ENCODE peak calls at places on chromosomes 11 and 22, in ten cellular contexts. I is body of pancreas, Z is breast epithelium, H is heart left ventricle, E is uterus, Y is suprapubic skin, K is HepG2, J is right lobe of liver, B is stomach, C is IMR-90. X is an unnamed sample. For H3K4me1, the result is how much of the 10 kb centered on the place peaks cover.

GRCh38 chr11:21866781-21867180 is 326.1 kb upstream of the ANO5 start:
- DNase-seq in J (no peak), H (no peak), Z (no peak), Y (no peak), C (no peak), E (no peak), B (no peak), I (no peak), K (no peak), X (no peak)

GRCh38 chr22:19902245-19902699 is 39.3 kb upstream of the COMT start:
- DNase-seq in K (peak), I (no peak), H (no peak), Y (no peak), C (no peak), Z (no peak), E (no peak), J (no peak), B (no peak), X (no peak)

GRCh38 chr22:32698926-32699619 is 102.4 kb upstream of the TIMP3 start:
- DNase-seq in Y (no peak), J (no peak), H (peak), B (no peak), C (no peak), Z (no peak), K (no peak), I (no peak), E (peak), X (peak)

GRCh38 chr11:116700586-116701220 is 72.1 kb downstream of the BUD13 start:
- DNase-seq in E (no peak), Z (no peak), I (no peak), B (peak), K (no peak), J (no peak), Y (no peak), H (no peak), C (no peak), X (no peak)

GRCh38 chr22:19448076-19448607 is 631 bp upstream of the C22orf39 start:
- DNase-seq in C (peak), Z (no peak), H (no peak), B (peak), E (no peak), Y (no peak), I (peak), J (no peak), K (peak), X (no peak)

GRCh38 chr22:43980996-43981395 is 25.8 kb downstream of the SAMM50 start:
- DNase-seq in E (no peak), K (no peak), Y (peak), I (no peak), H (no peak), Z (no peak), B (no peak), C (no peak), J (no peak), X (no peak)

GRCh38 chr11:116787436-116787785 is 412 bp downstream of the ZPR1 start:
- DNase-seq in Z (no peak), B (no peak), E (no peak), Y (no peak), I (no peak), K (no peak), J (no peak), H (peak), C (peak), X (no peak)

GRCh38 chr11:57513911-57514537 is 1.5 kb downstream of the SLC43A1 start:
- DNase-seq in Z (no peak), E (peak), K (no peak), H (peak), I (peak), Y (peak), B (peak), C (peak), J (peak), X (peak)

GRCh38 chr11:57248780-57249383 is 11.8 kb upstream of the APLNR start:
- DNase-seq in Y (peak), H (peak), E (peak), Z (no peak), B (peak), C (peak), K (peak), I (peak), J (peak), X (peak)

GRCh38 chr11:79940976-79941735 is 500.3 kb upstream of the TENM4 start:
- DNase-seq in J (no peak), E (no peak), B (no peak), I (no peak), K (no peak), H (no peak), Y (no peak), Z (no peak), C (peak), X (no peak)

GRCh38 chr22:20554824-20555223 is 47.4 kb downstream of the MED15 start:
- DNase-seq in H (no peak), C (no peak), B (no peak), J (no peak), I (no peak), K (no peak), E (peak), Z (no peak), Y (no peak), X (no peak)

GRCh38 chr22:39614442-39614841 is 43.9 kb downstream of the CACNA1I start:
- DNase-seq in H (no peak), B (no peak), Z (no peak), E (no peak), I (no peak), Y (no peak), J (no peak), C (no peak), K (no peak), X (no peak)

GRCh38 chr11:70736461-70736860 is 338.1 kb downstream of the CTTN start:
- DNase-seq in C (no peak), H (peak), K (no peak), Y (no peak), Z (no peak), E (no peak), J (no peak), I (no peak), B (no peak), X (no peak)

GRCh38 chr11:10640308-10640707 is 53.2 kb downstream of the IRAG1 start:
- DNase-seq in Z (no peak), Y (no peak), E (no peak), H (no peak), K (no peak), B (no peak), I (no peak), C (no peak), J (no peak), X (no peak)

GRCh38 chr11:3626250-3626960 is 15.4 kb downstream of the ART5 start:
- DNase-seq in K (no peak), E (no peak), C (no peak), B (no peak), I (no peak), Z (no peak), Y (peak), J (peak), H (peak), X (peak)

GRCh38 chr22:48869161-48869560 is 958.5 kb downstream of the BRD1 start:
- DNase-seq in Y (no peak), Z (no peak), K (no peak), B (no peak), H (no peak), I (no peak), C (no peak), E (no peak), J (no peak), X (no peak)

GRCh38 chr11:93494341-93494740 is 48.9 kb downstream of the SMCO4 start:
- DNase-seq in E (no peak), Y (no peak), I (no peak), C (no peak), H (no peak), Z (no peak), K (no peak), B (no peak), J (no peak), X (no peak)

GRCh38 chr11:15937601-15938361 is 418.6 kb downstream of the SOX6 start:
- DNase-seq in H (no peak), K (no peak), B (no peak), C (peak), Z (no peak), I (no peak), Y (no peak), E (no peak), J (no peak), X (no peak)

GRCh38 chr11:59923813-59924212 is 14.4 kb upstream of the OOSP1 start:
- DNase-seq in J (no peak), H (no peak), K (no peak), Y (no peak), I (no peak), Z (no peak), E (no peak), C (no peak), B (no peak), X (no peak)

GRCh38 chr22:37063436-37064420 is 12.2 kb downstream of the KCTD17 start:
- DNase-seq in K (no peak), C (no peak), E (no peak), Y (no peak), B (no peak), I (peak), J (peak), H (peak), Z (no peak), X (no peak)

GRCh38 chr11:47415949-47416472 is 7.6 kb downstream of the SLC39A13 start:
- DNase-seq in J (no peak), B (peak), Z (peak), Y (peak), H (peak), C (peak), K (no peak), I (peak), E (peak), X (peak)
- TF ChIP-seq POLR2A in J (no peak), B (no peak), Z (no peak), Y (no peak), H (no peak), C (no peak), K (no peak), I (peak), E (no peak), X (no peak)

GRCh38 chr22:23823331-23823791 is 15.4 kb downstream of the DERL3 start:
- DNase-seq in K (no peak), J (no peak), B (no peak), Y (no peak), C (no peak), H (peak), E (no peak), Z (no peak), I (no peak), X (no peak)

GRCh38 chr22:23826510-23827350 is 12.1 kb downstream of the DERL3 start:
- DNase-seq in C (peak), Z (no peak), B (no peak), K (no peak), J (no peak), E (no peak), Y (no peak), I (no peak), H (peak), X (no peak)

GRCh38 chr22:23825246-23825905 is 13.4 kb downstream of the DERL3 start:
- DNase-seq in H (no peak), K (no peak), B (no peak), J (no peak), E (no peak), Y (no peak), I (no peak), Z (no peak), C (no peak), X (no peak)

GRCh38 chr22:23822101-23822671 is 16.6 kb downstream of the DERL3 start:
- DNase-seq in Z (no peak), I (no peak), B (no peak), K (no peak), J (no peak), E (no peak), C (no peak), Y (no peak), H (no peak), X (no peak)

DNA sequence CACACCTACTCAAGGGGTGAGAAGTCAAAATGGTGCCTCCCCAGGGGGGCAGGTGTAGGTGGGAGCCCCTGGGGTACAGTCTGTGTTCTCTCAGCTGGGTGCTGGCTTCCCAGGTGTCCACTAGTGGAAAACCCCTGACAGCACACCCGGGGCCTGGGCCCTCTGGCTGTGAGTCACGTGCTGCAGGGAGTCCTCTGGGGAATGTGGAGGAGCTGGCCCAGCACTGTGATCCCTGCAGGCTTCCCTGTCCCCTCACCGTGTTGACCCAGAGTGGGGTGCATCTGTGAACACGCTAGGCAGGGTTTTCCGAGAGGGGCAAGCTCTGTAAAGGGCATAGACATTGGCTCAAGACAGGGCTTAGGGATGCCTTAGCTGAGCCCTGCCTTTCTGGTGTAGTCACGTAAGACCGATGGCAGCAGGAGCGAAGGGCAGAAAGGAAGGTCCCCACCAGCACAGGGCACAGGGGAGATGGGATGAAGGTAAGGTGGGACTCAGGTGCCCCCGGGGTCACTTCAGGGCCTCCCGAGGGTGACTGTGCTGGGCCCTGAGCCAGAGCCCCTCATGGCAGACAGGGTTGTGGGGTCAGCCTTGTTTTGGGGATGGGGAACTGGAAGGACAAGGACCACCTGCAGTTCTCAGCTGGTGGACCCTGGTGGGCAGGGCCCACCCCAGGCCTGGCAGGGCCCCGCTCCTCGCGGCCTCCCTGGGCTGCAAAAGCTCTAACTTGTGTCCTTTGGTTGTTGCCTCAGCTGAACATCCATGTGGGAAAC is 14.1 kb downstream of the DERL3 start:
- DNase-seq in E (no peak), C (no peak), B (no peak), H (no peak), Y (no peak), Z (no peak), K (no peak), I (no peak), J (no peak), X (no peak)
- H3K4me1 ChIP-seq in E (under half), C (under half), B (under half), H (half or more), Y (under half), Z (under half), K (under half), I (under half), J (under half), X (under half)

DNA sequence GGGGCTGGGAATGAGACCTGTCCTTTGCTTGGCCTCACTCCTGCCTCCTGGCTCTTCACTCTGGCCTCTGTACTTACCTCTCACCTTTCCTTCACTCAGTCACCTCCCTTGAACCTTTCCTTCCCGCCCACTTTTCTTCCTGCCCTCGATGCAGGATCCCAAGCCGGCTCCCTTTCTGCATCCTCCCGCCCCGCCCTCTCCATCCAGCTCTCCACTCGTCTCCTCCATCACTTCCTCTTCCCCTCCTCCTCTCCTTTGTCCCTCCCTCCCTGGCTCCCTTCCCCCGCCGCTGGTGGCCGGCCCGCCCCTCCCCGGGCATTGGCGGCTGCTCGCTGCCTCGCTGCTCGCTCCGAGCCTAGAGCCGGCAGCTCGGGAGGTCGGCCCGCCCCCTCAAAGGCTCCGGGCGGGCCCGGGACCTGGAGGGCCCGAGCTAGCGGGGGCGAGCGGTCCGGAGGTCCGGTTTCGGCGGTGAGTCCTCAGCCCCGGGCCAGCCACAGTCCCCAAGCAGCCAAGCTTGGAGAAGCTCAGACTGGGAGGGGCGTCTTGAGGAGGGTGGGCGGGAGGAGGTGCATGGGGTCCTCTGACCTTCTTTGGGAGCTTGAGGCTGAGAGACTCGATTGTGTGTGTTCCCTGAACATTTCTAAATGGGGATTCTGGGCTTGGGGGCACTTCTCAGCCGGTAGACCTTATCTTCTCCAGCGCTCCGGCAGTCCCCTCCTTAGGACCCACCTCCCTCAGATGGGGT is 13.8 kb downstream of the PHLDB1 start:
- DNase-seq in Y (peak), B (peak), K (peak), J (peak), C (peak), H (peak), Z (peak), I (peak), E (peak), X (peak)
- TF ChIP-seq POLR2A in Y (no peak), B (no peak), K (no peak), J (no peak), C (peak), H (peak), Z (no peak), I (no peak), E (no peak), X (no peak)

DNA sequence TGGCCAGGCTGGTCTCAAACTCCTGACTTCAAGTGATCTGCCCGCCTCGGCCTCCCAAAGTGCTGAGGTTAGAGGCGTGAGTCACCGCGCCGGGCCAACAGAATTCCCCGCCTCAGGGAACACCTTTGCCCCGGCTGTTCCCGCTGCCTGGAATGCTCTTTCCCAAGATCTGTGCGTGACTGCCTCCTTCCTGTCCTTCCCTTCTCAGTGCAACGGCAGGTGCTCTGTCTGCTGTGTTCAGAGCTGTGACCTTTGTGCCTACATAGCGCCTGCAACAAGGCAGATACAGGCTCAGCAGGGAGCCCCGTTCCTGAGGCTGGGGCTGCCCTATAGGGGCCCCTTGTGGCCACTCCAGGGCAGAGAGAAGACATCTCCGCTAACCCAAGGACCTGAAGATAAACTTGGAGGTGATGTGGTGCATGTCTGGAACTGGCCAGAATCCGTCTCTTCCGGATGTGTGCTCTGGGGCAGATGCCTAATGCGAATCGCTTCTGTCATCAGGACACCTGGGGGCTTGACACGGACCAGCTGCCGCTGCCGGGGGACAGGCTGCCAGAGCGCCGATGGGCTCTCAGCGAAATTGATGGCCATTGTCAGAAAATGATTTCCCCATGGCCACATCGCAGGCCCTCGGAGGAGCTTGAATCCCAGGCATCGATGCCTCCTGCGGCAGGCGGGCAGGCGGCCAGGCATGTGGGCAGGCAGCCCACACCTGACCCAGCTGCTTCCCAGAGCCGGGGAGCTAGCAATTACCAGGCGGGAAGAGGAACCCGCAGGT is 43.5 kb upstream of the TCF20 start:
- DNase-seq in Z (peak), Y (no peak), H (peak), I (peak), E (peak), J (peak), K (peak), B (peak), C (peak), X (no peak)
- H3K4me1 ChIP-seq in Z (under half), Y (under half), H (under half), I (under half), E (under half), J (under half), K (under half), B (under half), C (under half), X (under half)

GRCh38 chr11:62554377-62554776 is 7.8 kb upstream of the AHNAK start:
- DNase-seq in K (no peak), E (no peak), B (no peak), I (no peak), J (no peak), H (no peak), C (no peak), Y (peak), Z (no peak), X (no peak)

GRCh38 chr11:62552465-62552782 is 5.8 kb upstream of the AHNAK start:
- DNase-seq in B (no peak), Y (no peak), K (no peak), C (peak), J (no peak), I (no peak), H (no peak), E (peak), Z (no peak), X (no peak)

GRCh38 chr11:62553839-62554361 is 7.3 kb upstream of the AHNAK start:
- DNase-seq in C (peak), I (no peak), Y (peak), B (no peak), J (no peak), Z (no peak), K (no peak), E (no peak), H (no peak), X (no peak)

GRCh38 chr11:62555464-62556092 is 9.0 kb upstream of the AHNAK start:
- DNase-seq in I (no peak), B (no peak), J (no peak), Y (peak), E (no peak), C (peak), K (no peak), Z (no peak), H (no peak), X (peak)

GRCh38 chr11:62552931-62553838 is 6.6 kb upstream of the AHNAK start:
- DNase-seq in C (peak), Y (peak), K (no peak), Z (peak), H (peak), J (peak), I (peak), E (peak), B (peak), X (peak)
- TF ChIP-seq POLR2A in C (peak), Y (peak), K (no peak), Z (peak), H (peak), J (no peak), I (peak), E (peak), B (no peak), X (peak)

DNA sequence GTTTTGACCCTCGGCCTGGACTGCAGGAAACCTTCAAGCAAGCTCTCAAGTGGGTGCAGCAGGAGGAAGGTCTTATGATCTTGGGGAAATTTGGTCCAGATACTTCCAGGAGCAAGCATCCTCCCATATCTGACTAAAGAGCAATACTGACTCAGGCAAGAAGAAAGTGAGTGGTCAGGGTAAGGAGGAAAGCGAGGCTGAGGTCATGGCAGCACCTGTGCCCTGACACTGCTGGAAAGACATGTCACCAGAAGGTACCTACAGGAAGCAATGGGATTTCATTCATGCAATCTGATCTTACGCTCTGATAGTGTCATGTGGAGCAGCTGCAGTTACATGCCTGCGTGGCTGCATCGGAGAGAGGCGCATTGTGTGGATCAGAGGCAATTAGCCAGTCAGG is 6.5 kb upstream of the TOP3B start:
- DNase-seq in K (no peak), B (no peak), Z (no peak), H (no peak), I (no peak), C (no peak), J (no peak), E (no peak), Y (no peak), X (no peak)
- H3K4me1 ChIP-seq in K (under half), B (under half), Z (under half), H (under half), I (under half), C (under half), J (under half), E (under half), Y (under half), X (under half)

GRCh38 chr22:42962295-42963230 is 52.4 kb downstream of the PACSIN2 start:
- DNase-seq in B (peak), C (peak), E (no peak), K (no peak), Y (peak), I (peak), Z (no peak), H (no peak), J (no peak), X (no peak)
- TF ChIP-seq POLR2A in B (no peak), C (no peak), E (no peak), K (no peak), Y (no peak), I (no peak), Z (no peak), H (no peak), J (no peak), X (no peak)

GRCh38 chr11:78227906-78228305 is 39.2 kb downstream of the USP35 start:
- DNase-seq in Y (no peak), K (no peak), C (no peak), E (no peak), I (no peak), J (no peak), B (no peak), Z (no peak), H (no peak), X (no peak)
- H3K4me1 ChIP-seq in Y (under half), K (under half), C (under half), E (under half), I (under half), J (under half), B (under half), Z (under half), H (under half), X (under half)